ENCODE peak calls at places on chromosome 18, in four cellular contexts. W, T, J and C are unnamed samples.

GRCh38 chr18:31954349-31954748 is 11.4 kb upstream of the TRAPPC8 start:
- DNase-seq in W (no peak), T (peak; percentile 25), J (no peak), C (no peak)

GRCh38 chr18:8812631-8813030 is 107.3 kb downstream of the MTCL1 start:
- DNase-seq in W (no peak), T (no peak), J (no peak), C (no peak)

GRCh38 chr18:3966246-3966984 is 488.7 kb downstream of the DLGAP1 start:
- DNase-seq in W (no peak), T (no peak), J (no peak), C (no peak)

GRCh38 chr18:32847719-32848118 is 74.9 kb upstream of the KLHL14 start:
- DNase-seq in W (no peak), T (no peak), J (no peak), C (no peak)

GRCh38 chr18:12257996-12258718 is 4.0 kb downstream of the CIDEA start:
- DNase-seq in W (no peak), T (no peak), J (no peak), C (no peak)

GRCh38 chr18:74499633-74500032 is 3.5 kb downstream of the CNDP2 start:
- DNase-seq in W (peak; percentile 84), T (no peak), J (peak; percentile 86), C (peak; percentile 90)

GRCh38 chr18:65352183-65352582 is 398.6 kb upstream of the CDH7 start:
- DNase-seq in W (no peak), T (peak; percentile 26), J (no peak), C (no peak)

GRCh38 chr18:62957885-62958472 is 242.6 kb downstream of the PHLPP1 start:
- DNase-seq in W (no peak), T (peak; percentile 56), J (peak; percentile 70), C (peak; percentile 64)

GRCh38 chr18:12041561-12041960 is 52.1 kb upstream of the ANKRD62 start:
- DNase-seq in W (no peak), T (no peak), J (peak; percentile 31), C (no peak)

GRCh38 chr18:79587298-79588125 is 92.1 kb upstream of the CTDP1 start:
- DNase-seq in W (peak; percentile 38), T (no peak), J (no peak), C (no peak)

GRCh38 chr18:47754311-47755101 is 176.0 kb downstream of the SMAD2 start:
- DNase-seq in W (no peak), T (peak; percentile 19), J (peak; percentile 41), C (peak; percentile 73)

GRCh38 chr18:26510337-26510736 is 38.0 kb downstream of the KCTD1 start:
- DNase-seq in W (no peak), T (no peak), J (no peak), C (no peak)

GRCh38 chr18:57559311-57559710 is 27.2 kb downstream of the FECH start:
- DNase-seq in W (no peak), T (no peak), J (no peak), C (no peak)

GRCh38 chr18:63315879-63316278 is 3.7 kb downstream of the BCL2 start:
- DNase-seq in W (no peak), T (no peak), J (peak; percentile 25), C (no peak)

GRCh38 chr18:3688682-3689081 is 238.7 kb downstream of the TGIF1 start:
- DNase-seq in W (no peak), T (no peak), J (no peak), C (no peak)

GRCh38 chr18:79664525-79665125 is 15.0 kb upstream of the CTDP1 start:
- DNase-seq in W (no peak), T (no peak), J (no peak), C (no peak)